ENCODE peak calls at places on chromosomes 12 and 14, in five cellular contexts. F is BE2C; H is NCI-H460; B is CD4-positive, alpha-beta memory T cell; W is RWPE1. L is an unnamed sample.

GRCh38 chr12:123238330-123238682 is 5.1 kb downstream of the MTRFR start:
- DNase-seq in B (no peak), H (no peak), F (no peak), W (no peak), L (no peak)

GRCh38 chr12:9607816-9608215 is at the start of gene KLRB1:
- DNase-seq in W (no peak), H (no peak), B (peak), F (no peak), L (no peak)

GRCh38 chr12:77213316-77213715 is 147.9 kb upstream of the E2F7 start:
- DNase-seq in W (no peak), F (no peak), H (no peak), B (no peak), L (no peak)

GRCh38 chr12:57735952-57736742 is 2.4 kb downstream of the AGAP2 start:
- DNase-seq in F (peak), B (no peak), H (peak), W (peak), L (peak)

GRCh38 chr12:51397670-51398069 is 6.5 kb upstream of the GALNT6 start:
- DNase-seq in B (no peak), W (no peak), F (no peak), H (no peak), L (no peak)

GRCh38 chr14:21317433-21317832 is 37.5 kb downstream of the RPGRIP1 start:
- DNase-seq in H (no peak), W (no peak), F (no peak), B (no peak), L (no peak)

GRCh38 chr14:51939727-51940126 is 49.6 kb upstream of the RTRAF start:
- DNase-seq in W (no peak), H (no peak), B (no peak), F (no peak), L (no peak)

GRCh38 chr12:118714051-118714460 is 267.3 kb upstream of the SRRM4 start:
- DNase-seq in F (peak), W (no peak), H (peak), B (no peak), L (no peak)

GRCh38 chr12:48690990-48691389 is 9.0 kb upstream of the KANSL2 start:
- DNase-seq in B (no peak), F (no peak), W (no peak), H (no peak), L (no peak)

GRCh38 chr14:81400202-81400678 is at the start of gene STON2:
- DNase-seq in W (peak), F (peak), H (no peak), B (no peak), L (peak)

GRCh38 chr12:69821032-69821431 is 4.0 kb upstream of the MYRFL start:
- DNase-seq in W (no peak), B (no peak), H (no peak), F (no peak), L (no peak)

GRCh38 chr12:51891843-51892242 is 3.9 kb downstream of the ANKRD33 start:
- DNase-seq in H (no peak), W (peak), F (no peak), B (peak), L (no peak)

GRCh38 chr14:97306785-97307246 is 509.6 kb downstream of the VRK1 start:
- DNase-seq in B (no peak), W (no peak), H (no peak), F (no peak), L (no peak)

GRCh38 chr14:89378119-89378518 is 38.9 kb downstream of the FOXN3 start:
- DNase-seq in H (no peak), B (no peak), F (peak), W (peak), L (peak)

GRCh38 chr12:80838708-80839107 is 99.0 kb downstream of the LIN7A start:
- DNase-seq in W (no peak), H (no peak), F (no peak), B (no peak), L (no peak)

GRCh38 chr12:80807640-80808288 is 91.1 kb downstream of the MYF5 start:
- DNase-seq in H (no peak), F (no peak), B (no peak), W (no peak), L (no peak)

GRCh38 chr14:92747701-92748258 is 647 bp downstream of the LGMN start:
- DNase-seq in F (no peak), W (no peak), B (no peak), H (no peak), L (no peak)

GRCh38 chr12:23760495-23760894 is 189.0 kb downstream of the SOX5 start:
- DNase-seq in W (no peak), F (no peak), B (no peak), H (no peak), L (no peak)

GRCh38 chr12:104668274-104668718 is 211.5 kb downstream of the CHST11 start:
- DNase-seq in W (no peak), B (no peak), H (no peak), F (peak), L (no peak)

GRCh38 chr12:115963030-115963480 is 314.4 kb downstream of the MED13L start:
- DNase-seq in F (no peak), B (no peak), H (no peak), W (no peak), L (peak)

GRCh38 chr12:66241061-66242043 is 52.3 kb downstream of the IRAK3 start:
- DNase-seq in F (no peak), W (peak), B (no peak), H (no peak), L (peak)

L was measured in mammary epithelial cell.